ENCODE peak calls at places on chromosome 13, in eight cellular contexts. V is lung; G is HAP-1; W is Calu3; J is mammary epithelial cell; R is naive B cell; O is adrenal gland; I is activated CD4-positive, alpha-beta T cell treated with anti-CD3 and anti-CD28 coated beads, Interleukin-2, amount 50 U/mL, for 1 hour. H is an unnamed sample.

GRCh38 chr13:34869737-34870136 is 72.3 kb upstream of the NBEA start:
- DNase-seq in O (no peak), J (no peak), W (no peak), R (no peak), G (no peak), V (no peak), I (no peak), H (no peak)

GRCh38 chr13:20125129-20125782 is 35.6 kb downstream of the GJA3 start:
- DNase-seq in W (no peak), R (no peak), J (peak), I (no peak), V (no peak), G (no peak), O (peak), H (no peak)

GRCh38 chr13:99956473-99957349 is 14.9 kb downstream of the ZIC5 start:
- DNase-seq in I (no peak), V (no peak), R (no peak), J (no peak), O (no peak), W (no peak), G (no peak), H (no peak)

GRCh38 chr13:113649212-113649611 is 8.8 kb downstream of the ATP4B start:
- DNase-seq in R (no peak), I (no peak), O (no peak), V (no peak), G (no peak), W (no peak), J (no peak), H (no peak)

GRCh38 chr13:50130686-50131051 is 115.4 kb downstream of the KCNRG start:
- DNase-seq in R (peak), J (no peak), W (peak), V (no peak), G (no peak), O (peak), I (no peak), H (no peak)

GRCh38 chr13:94596575-94596971 is 621 bp upstream of the TGDS start:
- DNase-seq in R (no peak), J (no peak), I (no peak), O (peak), G (no peak), W (no peak), V (no peak), H (no peak)

GRCh38 chr13:108276060-108276459 is 6.5 kb downstream of the TNFSF13B start:
- DNase-seq in V (no peak), R (no peak), I (no peak), W (no peak), G (no peak), J (no peak), O (no peak), H (no peak)

GRCh38 chr13:111423168-111423785 is 102.8 kb downstream of the TEX29 start:
- DNase-seq in R (no peak), V (no peak), J (peak), W (peak), G (no peak), I (no peak), O (no peak), H (no peak)

GRCh38 chr13:62060570-62060969 is 644.9 kb upstream of the PCDH20 start:
- DNase-seq in I (no peak), R (no peak), J (no peak), O (no peak), W (no peak), V (no peak), G (no peak), H (no peak)

GRCh38 chr13:85148009-85148408 is 651.2 kb downstream of the SLITRK6 start:
- DNase-seq in V (no peak), G (peak), W (no peak), R (no peak), J (no peak), I (no peak), O (peak), H (no peak)

GRCh38 chr13:109369357-109370052 is 416.9 kb downstream of the IRS2 start:
- DNase-seq in R (no peak), V (no peak), W (no peak), O (no peak), I (no peak), G (no peak), J (no peak), H (no peak)

GRCh38 chr13:109816979-109817275 is 30.5 kb upstream of the IRS2 start:
- DNase-seq in R (no peak), O (no peak), W (no peak), J (no peak), V (no peak), I (no peak), G (no peak), H (no peak)

GRCh38 chr13:62084728-62085127 is 669.1 kb upstream of the PCDH20 start:
- DNase-seq in G (no peak), I (no peak), O (no peak), R (no peak), J (no peak), W (no peak), V (no peak), H (no peak)

GRCh38 chr13:20044086-20044485 is 85.6 kb downstream of the ZMYM2 start:
- DNase-seq in V (no peak), W (no peak), O (no peak), G (no peak), I (no peak), R (no peak), J (no peak), H (no peak)

GRCh38 chr13:77751513-77752456 is 54.3 kb downstream of the SLAIN1 start:
- DNase-seq in G (peak), J (peak), W (peak), I (peak), R (peak), V (no peak), O (peak), H (peak)

GRCh38 chr13:95155093-95155492 is 146.2 kb downstream of the ABCC4 start:
- DNase-seq in J (no peak), O (no peak), W (no peak), I (no peak), V (no peak), R (no peak), G (no peak), H (no peak)

GRCh38 chr13:51534075-51534817 is 50.0 kb upstream of the WDFY2 start:
- DNase-seq in I (peak), R (peak), J (peak), O (peak), V (no peak), G (no peak), W (no peak), H (peak)

GRCh38 chr13:90867336-90867683 is 480.2 kb upstream of the MIR17HG start:
- DNase-seq in J (peak), G (peak), V (peak), O (peak), R (no peak), W (peak), I (no peak), H (no peak)

H was measured in activated gamma-delta T cell treated with Interleukin-2 at 50 U/mL for 16 hours.